ENCODE peak calls at places on chromosomes 4 and X, in six cellular contexts. L is stimulated activated CD4-positive, alpha-beta T cell treated with anti-CD3 and anti-CD28 coated beads, TNF-alpha, amount 100 ng/mL, for 48 hours; X is activated T-cell treated with anti-CD3 and anti-CD28 coated beads for 1 hour; D is neural crest cell; Q is T-cell; A is epithelial cell of esophagus. B is an unnamed sample.

GRCh38 chrX:39497717-39498265 is 600.0 kb downstream of the BCOR start:
- DNase-seq in L (no peak), X (no peak), D (no peak), Q (no peak), A (no peak), B (no peak)

GRCh38 chrX:97238632-97239031 is 354.9 kb downstream of the RPA4 start:
- DNase-seq in L (no peak), X (no peak), D (no peak), Q (no peak), A (peak; percentile 61), B (peak; percentile 33)

GRCh38 chr4:16952462-16952871 is 54.0 kb upstream of the LDB2 start:
- DNase-seq in L (no peak), X (no peak), D (no peak), Q (no peak), A (peak; percentile 29), B (no peak)

GRCh38 chr4:152220201-152220666 is 315.7 kb downstream of the FBXW7 start:
- DNase-seq in L (peak; percentile 9), X (no peak), D (no peak), Q (no peak), A (peak; percentile 74), B (peak; percentile 46)

GRCh38 chrX:45537936-45538335 is 337.3 kb upstream of the DIPK2B start:
- DNase-seq in L (no peak), X (no peak), D (no peak), Q (no peak), A (peak; percentile 72), B (no peak)

GRCh38 chr4:26788341-26788733 is 72.3 kb upstream of the STIM2 start:
- DNase-seq in L (no peak), X (no peak), D (no peak), Q (no peak), A (no peak), B (no peak)

GRCh38 chr4:116070283-116070682 is 956.9 kb upstream of the NDST4 start:
- DNase-seq in L (no peak), X (no peak), D (no peak), Q (no peak), A (peak; percentile 64), B (no peak)

GRCh38 chrX:2928583-2929434 is at the start of gene ARSD:
- DNase-seq in L (peak; percentile 27), X (peak; percentile 2), D (peak; percentile 88), Q (peak; percentile 45), A (peak; percentile 86), B (peak; percentile 83)

GRCh38 chr4:142705820-142706219 is 140.3 kb downstream of the INPP4B start:
- DNase-seq in L (no peak), X (no peak), D (no peak), Q (no peak), A (no peak), B (no peak)

GRCh38 chrX:7146026-7146702 is 1.3 kb upstream of the STS start:
- DNase-seq in L (no peak), X (no peak), D (no peak), Q (no peak), A (no peak), B (no peak)

GRCh38 chrX:136542281-136542680 is 10.3 kb downstream of the VGLL1 start:
- DNase-seq in L (no peak), X (no peak), D (no peak), Q (no peak), A (no peak), B (no peak)

GRCh38 chrX:67648361-67648760 is 104.5 kb downstream of the AR start:
- DNase-seq in L (no peak), X (no peak), D (no peak), Q (no peak), A (no peak), B (no peak)

GRCh38 chr4:103496800-103497199 is 223.0 kb downstream of the TACR3 start:
- DNase-seq in L (no peak), X (no peak), D (no peak), Q (no peak), A (no peak), B (no peak)

GRCh38 chrX:128698528-128698927 is 646.3 kb upstream of the ACTRT1 start:
- DNase-seq in L (no peak), X (no peak), D (no peak), Q (no peak), A (no peak), B (no peak)

GRCh38 chrX:16946971-16947562 is 609 bp downstream of the REPS2 start:
- DNase-seq in L (no peak), X (no peak), D (no peak), Q (no peak), A (no peak), B (no peak)

GRCh38 chr4:106038012-106038411 is 142.7 kb downstream of the NPNT start:
- DNase-seq in L (no peak), X (no peak), D (no peak), Q (no peak), A (no peak), B (no peak)

GRCh38 chrX:142613403-142613802 is 408.3 kb upstream of the MAGEC2 start:
- DNase-seq in L (no peak), X (no peak), D (no peak), Q (no peak), A (no peak), B (no peak)

GRCh38 chrX:30525732-30526131 is 51.8 kb downstream of the TASL start:
- DNase-seq in L (no peak), X (no peak), D (no peak), Q (no peak), A (no peak), B (no peak)

GRCh38 chr4:7960790-7961655 is 21.4 kb upstream of the AFAP1 start:
- DNase-seq in L (peak; percentile 65), X (no peak), D (no peak), Q (no peak), A (peak; percentile 90), B (peak; percentile 100)

GRCh38 chr4:54971474-54971950 is 153.9 kb downstream of the KDR start:
- DNase-seq in L (no peak), X (no peak), D (no peak), Q (no peak), A (peak; percentile 66), B (peak; percentile 53)

GRCh38 chrX:153061732-153062131 is 5.5 kb downstream of the PNMA3 start:
- DNase-seq in L (no peak), X (no peak), D (no peak), Q (no peak), A (peak; percentile 50), B (no peak)

GRCh38 chrX:44503550-44503949 is 39.1 kb downstream of the FUNDC1 start:
- DNase-seq in L (no peak), X (no peak), D (no peak), Q (no peak), A (peak; percentile 38), B (no peak)

GRCh38 chr4:95091272-95091671 is 333.5 kb downstream of the BMPR1B start:
- DNase-seq in L (no peak), X (no peak), D (no peak), Q (no peak), A (peak; percentile 29), B (peak; percentile 46)

GRCh38 chrX:153226344-153227190 is 47.5 kb downstream of the MAGEA1 start:
- DNase-seq in L (peak; percentile 5), X (no peak), D (peak; percentile 75), Q (no peak), A (peak; percentile 94), B (no peak)

GRCh38 chr4:168776382-168776781 is 233.7 kb downstream of the CBR4 start:
- DNase-seq in L (no peak), X (no peak), D (no peak), Q (no peak), A (no peak), B (no peak)

GRCh38 chr4:1952046-1952700 is 56.6 kb downstream of the NELFA start:
- DNase-seq in L (no peak), X (no peak), D (no peak), Q (no peak), A (no peak), B (no peak)

GRCh38 chrX:72297953-72298730 is 7.6 kb downstream of the CITED1 start:
- DNase-seq in L (no peak), X (no peak), D (no peak), Q (no peak), A (peak; percentile 40), B (no peak)

GRCh38 chr4:51995647-51996046 is 24.5 kb downstream of the LRRC66 start:
- DNase-seq in L (no peak), X (no peak), D (no peak), Q (no peak), A (no peak), B (no peak)

GRCh38 chr4:123452585-123452984 is 56.0 kb downstream of the SPRY1 start:
- DNase-seq in L (no peak), X (no peak), D (no peak), Q (no peak), A (peak; percentile 96), B (peak; percentile 38)

GRCh38 chrX:55487143-55487542 is 2.5 kb downstream of the USP51 start:
- DNase-seq in L (no peak), X (no peak), D (no peak), Q (no peak), A (no peak), B (no peak)

GRCh38 chrX:41661366-41662095 is 27.2 kb upstream of the GPR34 start:
- DNase-seq in L (no peak), X (no peak), D (no peak), Q (no peak), A (peak; percentile 18), B (no peak)

GRCh38 chr4:132227349-132228165 is 921.5 kb upstream of the PCDH10 start:
- DNase-seq in L (no peak), X (no peak), D (peak; percentile 54), Q (no peak), A (peak; percentile 47), B (no peak)

GRCh38 chrX:129599996-129600395 is 54.8 kb downstream of the APLN start:
- DNase-seq in L (no peak), X (no peak), D (no peak), Q (no peak), A (no peak), B (no peak)

GRCh38 chr4:140102406-140102805 is 51.6 kb downstream of the MAML3 start:
- DNase-seq in L (no peak), X (no peak), D (no peak), Q (no peak), A (peak; percentile 74), B (no peak)